ENCODE peak calls at places on chromosomes 4 and X, in ten cellular contexts. T is CD8-positive, alpha-beta memory T cell; B is CD4-positive, CD25-positive, alpha-beta regulatory T cell; A is MM.1S; R is psoas muscle; J is thoracic aorta; W is A549; G is lung; F is transverse colon; I is tibial artery. L is an unnamed sample.
A peak's percentile ranks its signal among the peaks of the same experiment; 100 is the strongest.

GRCh38 chrX:119015407-119016242 is 41.2 kb downstream of the LONRF3 start:
- DNase-seq in T (no peak), B (no peak), A (peak; percentile 11), R (peak; percentile 76), J (peak; percentile 15), W (peak; percentile 14), G (peak; percentile 41), F (peak; percentile 32), I (peak; percentile 62), L (peak; percentile 13)

GRCh38 chrX:154417157-154417556 is 5.8 kb downstream of the TAFAZZIN start:
- DNase-seq in T (no peak), B (no peak), A (no peak), R (no peak), J (no peak), W (no peak), G (no peak), F (no peak), I (no peak), L (no peak)

GRCh38 chrX:11298600-11298999 is 5.4 kb downstream of the AMELX start:
- DNase-seq in T (no peak), B (no peak), A (no peak), R (peak; percentile 45), J (no peak), W (no peak), G (no peak), F (no peak), I (no peak), L (no peak)

GRCh38 chr4:152678841-152679240 is 956 bp downstream of the TMEM154 start:
- DNase-seq in T (no peak), B (peak; percentile 24), A (no peak), R (no peak), J (no peak), W (no peak), G (no peak), F (no peak), I (no peak), L (no peak)

GRCh38 chr4:54433686-54434085 is 204.6 kb downstream of the PDGFRA start:
- DNase-seq in T (no peak), B (peak; percentile 8), A (no peak), R (no peak), J (no peak), W (no peak), G (no peak), F (no peak), I (no peak), L (no peak)

GRCh38 chr4:2350982-2351381 is 67.5 kb downstream of the ZFYVE28 start:
- DNase-seq in T (no peak), B (no peak), A (no peak), R (no peak), J (no peak), W (no peak), G (no peak), F (peak; percentile 3), I (peak; percentile 16), L (no peak)

GRCh38 chr4:92136434-92136833 is 167.3 kb upstream of the GRID2 start:
- DNase-seq in T (no peak), B (no peak), A (no peak), R (no peak), J (no peak), W (no peak), G (no peak), F (no peak), I (no peak), L (no peak)

GRCh38 chrX:38970074-38970473 is 168.8 kb downstream of the MID1IP1 start:
- DNase-seq in T (no peak), B (no peak), A (no peak), R (no peak), J (no peak), W (no peak), G (no peak), F (no peak), I (no peak), L (no peak)

GRCh38 chr4:78207951-78208350 is 150.8 kb downstream of the FRAS1 start:
- DNase-seq in T (no peak), B (no peak), A (no peak), R (no peak), J (no peak), W (no peak), G (no peak), F (no peak), I (no peak), L (no peak)

GRCh38 chr4:59814402-59814801 is 1385.7 kb upstream of the ADGRL3 start:
- DNase-seq in T (no peak), B (no peak), A (no peak), R (no peak), J (no peak), W (no peak), G (no peak), F (no peak), I (no peak), L (no peak)

GRCh38 chr4:83516042-83516772 is 19.7 kb upstream of the GPAT3 start:
- DNase-seq in T (no peak), B (no peak), A (no peak), R (no peak), J (peak; percentile 10), W (no peak), G (no peak), F (no peak), I (no peak), L (no peak)

GRCh38 chrX:46140272-46140671 is 404.9 kb downstream of the ZNF674 start:
- DNase-seq in T (no peak), B (no peak), A (no peak), R (no peak), J (no peak), W (no peak), G (no peak), F (no peak), I (no peak), L (no peak)

GRCh38 chrX:122866527-122866926 is 317.6 kb upstream of the GRIA3 start:
- DNase-seq in T (no peak), B (no peak), A (no peak), R (no peak), J (no peak), W (no peak), G (no peak), F (no peak), I (no peak), L (no peak)

GRCh38 chr4:17398805-17399204 is 113.1 kb downstream of the QDPR start:
- DNase-seq in T (no peak), B (no peak), A (no peak), R (no peak), J (no peak), W (no peak), G (no peak), F (no peak), I (no peak), L (no peak)

GRCh38 chr4:45693746-45694145 is 430.1 kb downstream of the GABRG1 start:
- DNase-seq in T (no peak), B (no peak), A (no peak), R (no peak), J (no peak), W (no peak), G (no peak), F (no peak), I (no peak), L (no peak)

GRCh38 chrX:154368630-154369452 is 5.6 kb downstream of the FLNA start:
- DNase-seq in T (peak; percentile 84), B (peak; percentile 97), A (peak; percentile 18), R (peak; percentile 83), J (peak; percentile 67), W (peak; percentile 68), G (peak; percentile 86), F (peak; percentile 75), I (peak; percentile 84), L (peak; percentile 98)

GRCh38 chr4:119785963-119786362 is 157.4 kb upstream of the PDE5A start:
- DNase-seq in T (no peak), B (no peak), A (peak; percentile 46), R (no peak), J (no peak), W (no peak), G (no peak), F (peak; percentile 34), I (no peak), L (no peak)

GRCh38 chr4:76212301-76212700 is 1.3 kb downstream of the SCARB2 start:
- DNase-seq in T (no peak), B (no peak), A (no peak), R (no peak), J (no peak), W (no peak), G (no peak), F (no peak), I (no peak), L (no peak)

GRCh38 chr4:17169699-17170098 is 271.3 kb upstream of the LDB2 start:
- DNase-seq in T (no peak), B (no peak), A (no peak), R (no peak), J (no peak), W (no peak), G (no peak), F (no peak), I (no peak), L (no peak)

GRCh38 chr4:37981425-37981824 is 21.2 kb downstream of the PTTG2 start:
- DNase-seq in T (no peak), B (no peak), A (no peak), R (no peak), J (no peak), W (no peak), G (no peak), F (no peak), I (no peak), L (no peak)
- H3K4me1 ChIP-seq in T (peaks cover 17% of the 10 kb centered on the region), B (peaks cover 9% of the 10 kb centered on the region), A (peaks cover 32% of the 10 kb centered on the region), R (peaks cover 7% of the 10 kb centered on the region), J (peaks cover 67% of the 10 kb centered on the region), W (peaks cover 10% of the 10 kb centered on the region), G (peaks cover 13% of the 10 kb centered on the region), F (peaks cover 4% of the 10 kb centered on the region), I (peaks cover 20% of the 10 kb centered on the region), L (peaks cover 29% of the 10 kb centered on the region)

GRCh38 chr4:89681219-89681618 is 155.7 kb downstream of the SNCA start:
- DNase-seq in T (no peak), B (no peak), A (peak; percentile 12), R (no peak), J (no peak), W (no peak), G (no peak), F (no peak), I (no peak), L (no peak)
- H3K4me3 ChIP-seq in T (no peak overlapping the region), B (no peak overlapping the region), A (no peak overlapping the region), R (no peak overlapping the region), J (no peak overlapping the region), W (no peak overlapping the region), G (no peak overlapping the region), F (no peak overlapping the region), I (no peak overlapping the region), L (no peak overlapping the region)

DNA sequence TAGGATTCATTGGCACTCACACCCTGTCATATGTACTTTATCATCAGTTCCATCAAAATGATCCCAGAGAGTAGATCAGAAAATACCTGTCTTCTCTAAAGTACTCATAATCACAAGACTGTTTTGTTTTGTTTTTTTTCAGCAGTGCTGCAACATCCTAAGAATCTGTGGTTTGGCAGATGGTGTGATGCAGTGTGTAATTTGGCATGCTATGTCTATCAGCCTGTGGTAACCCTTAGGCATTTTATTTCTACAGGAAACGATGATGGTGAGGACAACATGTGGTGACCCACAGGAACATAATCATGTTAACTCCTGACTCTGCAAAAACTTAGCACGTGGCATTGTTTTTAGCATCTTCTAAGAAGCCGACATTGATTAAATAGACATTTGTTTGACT is 2528.3 kb downstream of the ARAP2 start:
- DNase-seq in T (no peak), B (no peak), A (peak; percentile 32), R (no peak), J (no peak), W (no peak), G (no peak), F (no peak), I (no peak), L (no peak)
- H3K9me3 ChIP-seq in T (no peaks in the 10 kb centered on the region), B (peaks cover 5% of the 10 kb centered on the region), A (no peaks in the 10 kb centered on the region), R (no peaks in the 10 kb centered on the region), J (no peaks in the 10 kb centered on the region), W (no peaks in the 10 kb centered on the region), G (peaks cover 2% of the 10 kb centered on the region), F (peaks cover 1% of the 10 kb centered on the region), I (no peaks in the 10 kb centered on the region), L (no peaks in the 10 kb centered on the region)

GRCh38 chr4:30790123-30790522 is 70.0 kb downstream of the PCDH7 start:
- DNase-seq in T (no peak), B (no peak), A (no peak), R (no peak), J (no peak), W (no peak), G (no peak), F (no peak), I (no peak), L (no peak)
- H3K4me1 ChIP-seq in T (no peaks in the 10 kb centered on the region), B (no peaks in the 10 kb centered on the region), A (peaks cover 18% of the 10 kb centered on the region), R (no peaks in the 10 kb centered on the region), J (peaks cover 76% of the 10 kb centered on the region), W (no peaks in the 10 kb centered on the region), G (peaks cover 13% of the 10 kb centered on the region), F (no peaks in the 10 kb centered on the region), I (peaks cover 13% of the 10 kb centered on the region), L (no peaks in the 10 kb centered on the region)